ENCODE peak calls at places on chromosome 21, in ten cellular contexts. Z is adrenal gland, L is substantia nigra, X is left ventricle myocardium inferior, O is right lobe of liver, I is dorsolateral prefrontal cortex, F is small intestine, S is HCT116, K is breast epithelium, W is mammary epithelial cell. J is an unnamed sample.

GRCh38 chr21:30072496-30072895 is 94.1 kb downstream of the CLDN17 start:
- DNase-seq in W (peak; percentile 66), S (no peak), F (peak; percentile 5), O (no peak), K (no peak), I (no peak), L (no peak), Z (peak; percentile 10), X (no peak), J (peak; percentile 60)

GRCh38 chr21:42107881-42108553 is 36.9 kb downstream of the UMODL1 start:
- DNase-seq in K (no peak), W (peak; percentile 60), X (peak; percentile 56), L (peak; percentile 45), I (peak; percentile 74), O (peak; percentile 79), Z (peak; percentile 79), F (peak; percentile 80), S (no peak), J (no peak)

GRCh38 chr21:33039542-33039941 is 13.8 kb downstream of the OLIG2 start:
- DNase-seq in S (no peak), Z (no peak), L (peak; percentile 79), W (no peak), K (no peak), O (no peak), I (peak; percentile 90), F (no peak), X (no peak), J (no peak)

GRCh38 chr21:38631171-38631570 is 132.9 kb upstream of the ERG start:
- DNase-seq in F (no peak), L (no peak), I (no peak), O (no peak), S (no peak), X (no peak), Z (no peak), W (peak; percentile 46), K (no peak), J (no peak)

GRCh38 chr21:33856893-33857527 is 58.6 kb downstream of the ATP5PO start:
- DNase-seq in Z (peak; percentile 68), I (no peak), L (no peak), K (no peak), W (no peak), F (no peak), O (no peak), S (no peak), X (no peak), J (no peak)

GRCh38 chr21:41175080-41175479 is 7.1 kb downstream of the BACE2 start:
- DNase-seq in I (no peak), X (no peak), Z (no peak), O (no peak), W (no peak), S (no peak), L (no peak), K (no peak), F (no peak), J (no peak)

GRCh38 chr21:17903929-17904639 is 84.9 kb upstream of the C21orf91 start:
- DNase-seq in W (no peak), F (no peak), Z (no peak), S (no peak), X (no peak), I (no peak), L (no peak), O (no peak), K (no peak), J (no peak)

GRCh38 chr21:29504751-29505321 is 206.1 kb downstream of the BACH1 start:
- DNase-seq in W (peak; percentile 40), S (no peak), I (no peak), F (no peak), L (no peak), K (no peak), O (no peak), X (no peak), Z (no peak), J (peak; percentile 27)

GRCh38 chr21:17462276-17462981 is 50.4 kb upstream of the CXADR start:
- DNase-seq in W (no peak), S (no peak), I (no peak), O (peak; percentile 64), L (no peak), F (peak; percentile 98), Z (no peak), K (no peak), X (no peak), J (no peak)

GRCh38 chr21:15224346-15225086 is 159.7 kb upstream of the NRIP1 start:
- DNase-seq in X (no peak), L (no peak), O (no peak), F (no peak), I (no peak), S (peak; percentile 56), K (no peak), Z (no peak), W (peak; percentile 99), J (peak; percentile 99)
- H3K27ac ChIP-seq in X (no peak overlapping the region), L (no peak overlapping the region), O (no peak overlapping the region), F (no peak overlapping the region), I (no peak overlapping the region), S (no peak overlapping the region), K (no peak overlapping the region), Z (no peak overlapping the region), W (peak overlapping the region; percentile 87), J (peak overlapping the region; percentile 97)

DNA sequence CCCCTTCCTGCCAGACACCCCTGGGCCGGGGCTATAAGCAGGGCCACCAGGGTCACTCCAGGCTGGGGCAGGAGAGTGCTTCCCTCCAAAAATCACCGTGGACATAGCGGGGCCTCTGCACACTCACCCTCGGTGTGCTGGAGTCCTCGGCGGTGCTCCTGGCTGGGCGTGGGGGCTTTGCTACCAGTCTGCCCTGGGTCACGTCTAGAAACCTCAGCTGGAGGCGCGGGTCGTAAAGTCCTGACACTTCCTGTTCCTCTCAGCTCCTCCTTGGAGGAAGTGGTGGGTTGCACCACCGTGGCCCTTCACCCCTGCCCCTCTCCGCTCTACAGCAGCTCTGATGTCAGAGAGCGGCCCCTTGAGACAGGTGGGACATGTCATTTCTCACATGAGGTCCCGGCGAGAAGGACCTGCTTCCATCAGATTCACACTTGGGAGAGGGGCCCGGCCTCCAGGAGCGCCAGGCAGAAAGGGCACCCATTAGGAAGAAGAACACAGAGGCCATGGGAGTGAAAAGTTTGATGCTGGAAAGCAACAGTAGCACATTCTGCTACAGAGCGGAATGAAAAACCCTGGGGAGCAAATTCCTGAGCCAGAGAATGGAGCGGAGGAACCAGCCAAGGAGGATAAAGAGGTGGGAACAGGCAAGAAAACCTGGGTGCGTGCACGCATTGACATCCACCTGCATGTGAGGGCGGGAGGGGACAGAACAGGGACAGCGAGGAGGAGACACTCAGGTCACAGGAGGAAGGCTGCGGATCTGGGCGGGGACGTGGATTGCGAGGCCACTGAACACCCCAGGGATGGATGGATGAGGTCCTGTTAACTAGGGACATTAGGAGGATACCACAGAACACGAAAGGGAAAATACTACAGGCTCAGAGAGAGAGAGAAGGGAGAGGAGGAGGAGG is at the start of gene ITGB2:
- DNase-seq in I (no peak), X (peak; percentile 56), K (no peak), O (peak; percentile 71), W (no peak), L (peak; percentile 13), Z (no peak), F (no peak), S (no peak), J (no peak)
- H3K27ac ChIP-seq in I (peak within 1 kb of the TSS; percentile 8), X (peak within 1 kb of the TSS; percentile 41), K (no peak within 1 kb of the TSS), O (no peak within 1 kb of the TSS), W (no peak within 1 kb of the TSS), L (peak within 1 kb of the TSS; percentile 11), Z (no peak within 1 kb of the TSS), F (peak within 1 kb of the TSS; percentile 17), S (no peak within 1 kb of the TSS), J (no peak within 1 kb of the TSS)

GRCh38 chr21:46050651-46051378 is 47.1 kb upstream of the COL6A2 start:
- DNase-seq in W (no peak), K (no peak), Z (no peak), F (no peak), O (no peak), I (no peak), S (no peak), X (no peak), L (no peak), J (no peak)

GRCh38 chr21:46049890-46050650 is 47.8 kb upstream of the COL6A2 start:
- DNase-seq in F (no peak), S (no peak), X (no peak), Z (no peak), O (no peak), I (no peak), K (no peak), L (no peak), W (no peak), J (no peak)

GRCh38 chr21:46051379-46051770 is 46.5 kb upstream of the COL6A2 start:
- DNase-seq in X (no peak), S (no peak), Z (no peak), I (no peak), O (no peak), W (no peak), F (no peak), L (no peak), K (no peak), J (no peak)

GRCh38 chr21:46052703-46053651 is 44.9 kb upstream of the COL6A2 start:
- DNase-seq in O (no peak), I (no peak), Z (no peak), F (no peak), K (no peak), S (peak; percentile 33), W (peak; percentile 76), X (no peak), L (no peak), J (peak; percentile 37)

DNA sequence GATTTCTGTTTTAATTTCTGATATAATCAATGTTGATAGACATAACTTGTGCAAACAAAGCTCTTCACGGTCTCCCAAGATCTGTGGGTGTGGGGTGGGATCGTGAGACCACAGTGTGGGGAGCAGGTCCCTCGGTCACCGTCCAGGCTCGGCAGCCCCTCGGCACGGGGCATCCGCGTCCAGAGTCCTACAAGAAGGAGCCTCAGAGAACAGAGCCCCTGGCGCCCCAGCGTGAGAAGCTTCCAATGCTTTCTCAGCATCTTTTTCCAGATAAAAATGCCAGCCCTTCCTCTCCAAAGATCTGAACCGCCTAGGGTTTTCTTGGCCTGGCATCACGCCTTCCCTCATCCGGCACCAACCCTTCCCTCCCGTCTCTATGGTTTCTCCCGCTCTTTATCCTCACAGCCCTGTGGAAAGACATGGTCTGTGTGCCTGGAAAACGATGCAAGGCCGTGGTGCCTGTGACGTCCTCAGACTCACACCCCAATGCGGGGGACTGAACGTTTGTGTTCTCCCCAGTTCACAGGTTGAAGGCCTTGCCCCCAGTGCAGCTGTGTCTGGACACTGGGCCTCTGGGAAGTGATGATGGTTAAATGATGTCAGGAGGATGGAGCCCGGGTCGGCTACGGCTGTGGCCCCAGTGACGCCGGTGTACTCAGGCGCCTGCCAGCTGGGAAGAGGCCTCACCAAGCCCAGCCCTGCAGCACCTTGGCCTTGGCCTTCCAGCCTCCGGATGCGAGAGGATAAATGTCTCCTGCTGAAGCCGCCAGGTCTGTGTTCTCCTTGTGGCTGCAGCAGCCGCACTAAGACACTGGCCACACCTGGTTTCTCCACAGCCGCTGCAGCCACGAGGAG is 45.9 kb upstream of the COL6A2 start:
- DNase-seq in Z (no peak), F (no peak), S (no peak), X (no peak), W (no peak), O (no peak), K (no peak), L (no peak), I (no peak), J (no peak)
- H3K27ac ChIP-seq in Z (no peak overlapping the region), F (no peak overlapping the region), S (no peak overlapping the region), X (no peak overlapping the region), W (no peak overlapping the region), O (no peak overlapping the region), K (no peak overlapping the region), L (no peak overlapping the region), I (no peak overlapping the region), J (no peak overlapping the region)

DNA sequence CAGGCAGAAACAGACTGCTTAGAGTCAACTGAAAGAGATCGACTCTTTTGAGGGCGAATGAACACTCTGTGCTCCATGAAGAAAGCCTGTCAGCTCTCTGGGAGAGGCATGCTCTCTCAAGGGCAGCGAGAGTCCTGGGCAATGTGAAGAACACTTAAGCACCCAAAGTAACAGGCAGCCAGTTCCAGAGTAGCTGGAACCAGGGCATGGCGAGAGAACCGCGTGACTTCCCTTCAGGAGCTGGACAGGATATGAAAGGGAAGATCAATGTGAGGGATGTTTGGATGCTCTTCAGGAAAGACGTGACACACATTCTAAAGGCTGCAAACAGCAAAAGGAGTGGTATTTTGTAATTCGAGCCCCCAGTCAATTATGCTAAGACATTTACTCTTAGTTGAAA is 21.0 kb downstream of the ADAMTS5 start:
- DNase-seq in X (peak; percentile 35), F (no peak), K (no peak), I (no peak), W (no peak), L (peak; percentile 39), Z (no peak), O (peak; percentile 21), S (no peak), J (no peak)
- H3K27ac ChIP-seq in X (peak overlapping the region; percentile 25), F (no peak overlapping the region), K (peak overlapping the region; percentile 82), I (no peak overlapping the region), W (no peak overlapping the region), L (no peak overlapping the region), Z (no peak overlapping the region), O (no peak overlapping the region), S (no peak overlapping the region), J (no peak overlapping the region)

J was measured in epithelial cell of prostate.